ENCODE peak calls at places on chromosome 15, in ten cellular contexts. One of them, this sample, is unnamed. For H3K4me1, the result is how much of the 10 kb centered on the place peaks cover.

GRCh38 chr15:76183906-76184639 is 124.3 kb downstream of the TMEM266 start:
- DNase-seq in esophagus squamous epithelium: no peak
- DNase-seq in left ventricle myocardium inferior: no peak
- DNase-seq in CD8-positive, alpha-beta memory T cell: no peak
- DNase-seq in HepG2: no peak
- DNase-seq in neural progenitor cell: peak
- DNase-seq in breast epithelium: no peak
- DNase-seq in mammary epithelial cell: no peak
- DNase-seq in A549: no peak
- DNase-seq in mesenchymal stem cell: no peak
- DNase-seq in this sample: no peak

GRCh38 chr15:85316244-85316934 is 64.0 kb upstream of the AKAP13 start:
- DNase-seq in esophagus squamous epithelium: no peak
- DNase-seq in left ventricle myocardium inferior: no peak
- DNase-seq in CD8-positive, alpha-beta memory T cell: no peak
- DNase-seq in HepG2: peak
- DNase-seq in neural progenitor cell: peak
- DNase-seq in breast epithelium: no peak
- DNase-seq in mammary epithelial cell: no peak
- DNase-seq in A549: peak
- DNase-seq in mesenchymal stem cell: peak
- DNase-seq in this sample: no peak

GRCh38 chr15:76245072-76245610 is 66.1 kb downstream of the ETFA start:
- DNase-seq in esophagus squamous epithelium: no peak
- DNase-seq in left ventricle myocardium inferior: no peak
- DNase-seq in CD8-positive, alpha-beta memory T cell: no peak
- DNase-seq in HepG2: no peak
- DNase-seq in neural progenitor cell: no peak
- DNase-seq in breast epithelium: no peak
- DNase-seq in mammary epithelial cell: no peak
- DNase-seq in A549: no peak
- DNase-seq in mesenchymal stem cell: no peak
- DNase-seq in this sample: no peak

GRCh38 chr15:86275361-86275760 is 195.7 kb downstream of the AGBL1 start:
- DNase-seq in esophagus squamous epithelium: no peak
- DNase-seq in left ventricle myocardium inferior: no peak
- DNase-seq in CD8-positive, alpha-beta memory T cell: no peak
- DNase-seq in HepG2: no peak
- DNase-seq in neural progenitor cell: no peak
- DNase-seq in breast epithelium: no peak
- DNase-seq in mammary epithelial cell: no peak
- DNase-seq in A549: no peak
- DNase-seq in mesenchymal stem cell: no peak
- DNase-seq in this sample: no peak

GRCh38 chr15:77716632-77717343 is 84.1 kb upstream of the LINGO1 start:
- DNase-seq in esophagus squamous epithelium: no peak
- DNase-seq in left ventricle myocardium inferior: no peak
- DNase-seq in CD8-positive, alpha-beta memory T cell: no peak
- DNase-seq in HepG2: no peak
- DNase-seq in neural progenitor cell: no peak
- DNase-seq in breast epithelium: no peak
- DNase-seq in mammary epithelial cell: no peak
- DNase-seq in A549: no peak
- DNase-seq in mesenchymal stem cell: no peak
- DNase-seq in this sample: no peak

GRCh38 chr15:101198820-101199219 is 53.0 kb downstream of the CHSY1 start:
- DNase-seq in esophagus squamous epithelium: no peak
- DNase-seq in left ventricle myocardium inferior: no peak
- DNase-seq in CD8-positive, alpha-beta memory T cell: no peak
- DNase-seq in HepG2: no peak
- DNase-seq in neural progenitor cell: no peak
- DNase-seq in breast epithelium: no peak
- DNase-seq in mammary epithelial cell: no peak
- DNase-seq in A549: no peak
- DNase-seq in mesenchymal stem cell: peak
- DNase-seq in this sample: no peak

GRCh38 chr15:71780349-71780976 is 29.9 kb upstream of the NR2E3 start:
- DNase-seq in esophagus squamous epithelium: no peak
- DNase-seq in left ventricle myocardium inferior: no peak
- DNase-seq in CD8-positive, alpha-beta memory T cell: peak
- DNase-seq in HepG2: peak
- DNase-seq in neural progenitor cell: peak
- DNase-seq in breast epithelium: no peak
- DNase-seq in mammary epithelial cell: peak
- DNase-seq in A549: peak
- DNase-seq in mesenchymal stem cell: peak
- DNase-seq in this sample: peak

GRCh38 chr15:71746719-71747118 is 63.6 kb upstream of the NR2E3 start:
- DNase-seq in esophagus squamous epithelium: no peak
- DNase-seq in left ventricle myocardium inferior: no peak
- DNase-seq in CD8-positive, alpha-beta memory T cell: no peak
- DNase-seq in HepG2: peak
- DNase-seq in neural progenitor cell: no peak
- DNase-seq in breast epithelium: peak
- DNase-seq in mammary epithelial cell: no peak
- DNase-seq in A549: peak
- DNase-seq in mesenchymal stem cell: no peak
- DNase-seq in this sample: no peak

GRCh38 chr15:52361975-52362494 is 66.4 kb upstream of the MYO5C start:
- DNase-seq in esophagus squamous epithelium: no peak
- DNase-seq in left ventricle myocardium inferior: no peak
- DNase-seq in CD8-positive, alpha-beta memory T cell: no peak
- DNase-seq in HepG2: no peak
- DNase-seq in neural progenitor cell: no peak
- DNase-seq in breast epithelium: no peak
- DNase-seq in mammary epithelial cell: no peak
- DNase-seq in A549: no peak
- DNase-seq in mesenchymal stem cell: no peak
- DNase-seq in this sample: no peak

GRCh38 chr15:57375827-57376694 is at the start of gene CGNL1:
- DNase-seq in esophagus squamous epithelium: no peak
- DNase-seq in left ventricle myocardium inferior: peak
- DNase-seq in CD8-positive, alpha-beta memory T cell: no peak
- DNase-seq in HepG2: peak
- DNase-seq in neural progenitor cell: peak
- DNase-seq in breast epithelium: no peak
- DNase-seq in mammary epithelial cell: no peak
- DNase-seq in A549: no peak
- DNase-seq in mesenchymal stem cell: peak
- DNase-seq in this sample: peak

GRCh38 chr15:66738116-66738515 is 36.1 kb downstream of the SMAD6 start:
- DNase-seq in esophagus squamous epithelium: no peak
- DNase-seq in left ventricle myocardium inferior: no peak
- DNase-seq in CD8-positive, alpha-beta memory T cell: no peak
- DNase-seq in HepG2: no peak
- DNase-seq in neural progenitor cell: no peak
- DNase-seq in breast epithelium: no peak
- DNase-seq in mammary epithelial cell: no peak
- DNase-seq in A549: no peak
- DNase-seq in mesenchymal stem cell: no peak
- DNase-seq in this sample: no peak

GRCh38 chr15:80474751-80475295 is 70.6 kb downstream of the ARNT2 start:
- DNase-seq in esophagus squamous epithelium: no peak
- DNase-seq in left ventricle myocardium inferior: no peak
- DNase-seq in CD8-positive, alpha-beta memory T cell: no peak
- DNase-seq in HepG2: no peak
- DNase-seq in neural progenitor cell: no peak
- DNase-seq in breast epithelium: no peak
- DNase-seq in mammary epithelial cell: no peak
- DNase-seq in A549: no peak
- DNase-seq in mesenchymal stem cell: no peak
- DNase-seq in this sample: no peak

DNA sequence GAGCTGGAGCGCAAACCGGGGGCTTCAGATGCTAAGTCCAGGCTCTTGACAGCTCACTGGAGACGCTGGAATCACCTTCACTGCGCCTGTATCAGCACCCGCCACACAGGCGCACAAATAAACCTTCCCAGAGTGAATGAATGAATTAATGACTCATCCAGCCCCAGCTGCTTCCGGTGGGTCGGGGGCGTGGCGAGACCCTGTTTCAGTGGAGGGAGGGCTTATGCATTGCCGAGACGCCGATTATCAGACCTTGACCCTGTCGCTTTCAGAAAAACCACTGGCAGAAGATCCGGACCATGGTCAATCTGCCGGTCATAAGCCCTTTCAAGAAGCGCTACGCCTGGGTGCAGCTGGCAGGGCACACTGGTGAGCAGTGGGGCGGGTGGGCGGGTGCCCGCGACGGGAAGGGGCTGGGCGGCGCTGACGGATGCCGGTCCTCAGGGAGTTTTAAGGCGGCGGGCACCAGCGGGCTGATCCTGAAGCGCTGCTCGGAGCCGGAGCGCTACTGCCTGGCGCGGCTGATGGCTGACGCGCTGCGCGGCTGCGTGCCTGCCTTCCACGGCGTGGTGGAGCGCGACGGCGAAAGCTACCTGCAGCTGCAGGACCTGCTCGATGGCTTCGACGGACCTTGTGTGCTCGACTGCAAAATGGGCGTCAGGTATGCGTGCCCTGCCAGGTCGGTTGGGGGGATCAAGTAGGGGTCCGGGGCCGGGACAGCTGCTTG is 7.7 kb downstream of the ITPKA start:
- DNase-seq in esophagus squamous epithelium: no peak
- DNase-seq in left ventricle myocardium inferior: no peak
- DNase-seq in CD8-positive, alpha-beta memory T cell: no peak
- DNase-seq in HepG2: no peak
- DNase-seq in neural progenitor cell: peak
- DNase-seq in breast epithelium: no peak
- DNase-seq in mammary epithelial cell: no peak
- DNase-seq in A549: no peak
- DNase-seq in mesenchymal stem cell: peak
- DNase-seq in this sample: peak
- H3K4me1 ChIP-seq in esophagus squamous epithelium: under half
- H3K4me1 ChIP-seq in left ventricle myocardium inferior: under half
- H3K4me1 ChIP-seq in CD8-positive, alpha-beta memory T cell: under half
- H3K4me1 ChIP-seq in HepG2: under half
- H3K4me1 ChIP-seq in neural progenitor cell: under half
- H3K4me1 ChIP-seq in breast epithelium: under half
- H3K4me1 ChIP-seq in mammary epithelial cell: under half
- H3K4me1 ChIP-seq in A549: under half
- H3K4me1 ChIP-seq in mesenchymal stem cell: under half
- H3K4me1 ChIP-seq in this sample: under half

GRCh38 chr15:89074402-89075012 is 13.7 kb upstream of the ABHD2 start:
- DNase-seq in esophagus squamous epithelium: no peak
- DNase-seq in left ventricle myocardium inferior: no peak
- DNase-seq in CD8-positive, alpha-beta memory T cell: no peak
- DNase-seq in HepG2: no peak
- DNase-seq in neural progenitor cell: no peak
- DNase-seq in breast epithelium: no peak
- DNase-seq in mammary epithelial cell: no peak
- DNase-seq in A549: no peak
- DNase-seq in mesenchymal stem cell: no peak
- DNase-seq in this sample: no peak
- H3K4me1 ChIP-seq in esophagus squamous epithelium: under half
- H3K4me1 ChIP-seq in left ventricle myocardium inferior: under half
- H3K4me1 ChIP-seq in CD8-positive, alpha-beta memory T cell: under half
- H3K4me1 ChIP-seq in HepG2: under half
- H3K4me1 ChIP-seq in neural progenitor cell: under half
- H3K4me1 ChIP-seq in breast epithelium: under half
- H3K4me1 ChIP-seq in mammary epithelial cell: under half
- H3K4me1 ChIP-seq in A549: under half
- H3K4me1 ChIP-seq in mesenchymal stem cell: under half
- H3K4me1 ChIP-seq in this sample: under half

DNA sequence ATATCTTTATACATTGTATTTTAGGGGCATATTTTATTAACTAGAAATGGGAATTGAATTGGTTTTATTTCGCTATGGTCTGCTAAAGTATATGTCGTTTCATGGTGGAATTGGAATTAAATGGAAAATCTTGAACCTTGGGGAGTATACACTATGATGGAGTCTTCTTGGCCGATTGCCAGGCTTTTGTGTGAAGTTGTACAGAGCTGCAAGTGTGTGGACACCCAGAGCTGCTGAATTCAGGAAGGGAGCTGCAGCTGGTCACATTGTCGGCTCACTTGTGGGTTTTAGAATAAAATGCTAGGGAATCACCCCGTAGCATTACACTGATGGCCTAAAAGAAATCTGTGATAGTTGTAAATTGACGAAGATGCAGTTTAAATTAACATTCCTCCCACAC is 35.1 kb downstream of the USP3 start:
- DNase-seq in esophagus squamous epithelium: no peak
- DNase-seq in left ventricle myocardium inferior: no peak
- DNase-seq in CD8-positive, alpha-beta memory T cell: no peak
- DNase-seq in HepG2: no peak
- DNase-seq in neural progenitor cell: no peak
- DNase-seq in breast epithelium: no peak
- DNase-seq in mammary epithelial cell: no peak
- DNase-seq in A549: no peak
- DNase-seq in mesenchymal stem cell: no peak
- DNase-seq in this sample: peak
- H3K4me1 ChIP-seq in esophagus squamous epithelium: under half
- H3K4me1 ChIP-seq in left ventricle myocardium inferior: under half
- H3K4me1 ChIP-seq in CD8-positive, alpha-beta memory T cell: under half
- H3K4me1 ChIP-seq in HepG2: under half
- H3K4me1 ChIP-seq in neural progenitor cell: under half
- H3K4me1 ChIP-seq in breast epithelium: under half
- H3K4me1 ChIP-seq in mammary epithelial cell: under half
- H3K4me1 ChIP-seq in A549: under half
- H3K4me1 ChIP-seq in mesenchymal stem cell: under half
- H3K4me1 ChIP-seq in this sample: under half

DNA sequence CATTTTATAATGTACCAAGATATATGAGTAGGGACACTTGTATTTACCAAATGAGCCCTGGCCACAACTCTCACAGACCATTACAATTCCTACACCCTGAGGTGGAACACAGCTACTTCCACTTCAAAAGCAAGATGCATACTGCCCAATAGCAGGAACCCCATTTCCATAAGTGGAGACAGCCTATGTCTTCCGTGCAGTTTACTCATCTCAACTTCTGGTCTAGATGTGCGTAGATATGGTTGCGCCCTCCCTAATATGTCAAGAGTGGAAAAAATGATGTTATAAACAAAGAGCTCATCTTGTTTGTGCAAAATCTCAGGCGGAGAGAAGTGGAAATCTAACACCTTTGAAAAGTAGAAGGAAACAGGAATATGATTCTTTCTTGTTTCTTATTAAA is 44.6 kb downstream of the RAB27A start:
- DNase-seq in esophagus squamous epithelium: no peak
- DNase-seq in left ventricle myocardium inferior: no peak
- DNase-seq in CD8-positive, alpha-beta memory T cell: no peak
- DNase-seq in HepG2: no peak
- DNase-seq in neural progenitor cell: no peak
- DNase-seq in breast epithelium: no peak
- DNase-seq in mammary epithelial cell: no peak
- DNase-seq in A549: no peak
- DNase-seq in mesenchymal stem cell: peak
- DNase-seq in this sample: no peak
- H3K4me1 ChIP-seq in esophagus squamous epithelium: under half
- H3K4me1 ChIP-seq in left ventricle myocardium inferior: under half
- H3K4me1 ChIP-seq in CD8-positive, alpha-beta memory T cell: under half
- H3K4me1 ChIP-seq in HepG2: under half
- H3K4me1 ChIP-seq in neural progenitor cell: under half
- H3K4me1 ChIP-seq in breast epithelium: under half
- H3K4me1 ChIP-seq in mammary epithelial cell: under half
- H3K4me1 ChIP-seq in A549: under half
- H3K4me1 ChIP-seq in mesenchymal stem cell: under half
- H3K4me1 ChIP-seq in this sample: under half

GRCh38 chr15:70250208-70251201 is 152.8 kb upstream of the TLE3 start:
- DNase-seq in esophagus squamous epithelium: no peak
- DNase-seq in left ventricle myocardium inferior: no peak
- DNase-seq in CD8-positive, alpha-beta memory T cell: no peak
- DNase-seq in HepG2: no peak
- DNase-seq in neural progenitor cell: no peak
- DNase-seq in breast epithelium: no peak
- DNase-seq in mammary epithelial cell: no peak
- DNase-seq in A549: no peak
- DNase-seq in mesenchymal stem cell: no peak
- DNase-seq in this sample: peak
- H3K4me1 ChIP-seq in esophagus squamous epithelium: under half
- H3K4me1 ChIP-seq in left ventricle myocardium inferior: under half
- H3K4me1 ChIP-seq in CD8-positive, alpha-beta memory T cell: under half
- H3K4me1 ChIP-seq in HepG2: under half
- H3K4me1 ChIP-seq in neural progenitor cell: under half
- H3K4me1 ChIP-seq in breast epithelium: under half
- H3K4me1 ChIP-seq in mammary epithelial cell: under half
- H3K4me1 ChIP-seq in A549: under half
- H3K4me1 ChIP-seq in mesenchymal stem cell: under half
- H3K4me1 ChIP-seq in this sample: half or more

This sample was measured in BE2C.